ENCODE peak calls at places on chromosomes 6 and 20, in seven cellular contexts. B is HFFc6; T is aorta; C is EL; Y is T-cell; R is T-helper 2 cell; P is naive thymus-derived CD8-positive, alpha-beta T cell. J is an unnamed sample.

GRCh38 chr20:23436681-23437080 is 2.8 kb upstream of the CSTL1 start:
- DNase-seq in Y (no peak), T (no peak), P (no peak), R (no peak), B (no peak), C (no peak), J (peak; percentile 23)

GRCh38 chr20:47576516-47577033 is 74.9 kb downstream of the NCOA3 start:
- DNase-seq in B (peak; percentile 70), P (no peak), Y (no peak), C (peak; percentile 87), T (no peak), R (no peak), J (no peak)

GRCh38 chr6:11140061-11140460 is 28.5 kb upstream of the ERVFRD-1 start:
- DNase-seq in B (peak; percentile 25), C (peak; percentile 61), R (no peak), Y (no peak), T (no peak), P (no peak), J (no peak)

GRCh38 chr6:24484657-24485318 is 4.6 kb downstream of the GPLD1 start:
- DNase-seq in C (no peak), Y (no peak), R (no peak), T (no peak), P (no peak), B (peak; percentile 11), J (no peak)

GRCh38 chr6:45970326-45970725 is 45.3 kb downstream of the CLIC5 start:
- DNase-seq in C (no peak), P (no peak), T (no peak), B (no peak), Y (no peak), R (no peak), J (no peak)

GRCh38 chr6:151452750-151453427 is 963 bp upstream of the RMND1 start:
- DNase-seq in B (peak; percentile 39), T (no peak), R (no peak), P (no peak), C (peak; percentile 63), Y (no peak), J (no peak)

GRCh38 chr6:169240125-169240524 is 13.5 kb downstream of the THBS2 start:
- DNase-seq in B (no peak), C (no peak), T (peak; percentile 30), Y (no peak), P (no peak), R (no peak), J (no peak)

GRCh38 chr6:108656834-108657233 is 96.1 kb downstream of the FOXO3 start:
- DNase-seq in P (no peak), R (no peak), C (no peak), Y (no peak), T (no peak), B (no peak), J (no peak)

J was measured in ecto neural progenitor cell.